ENCODE peak calls at places on chromosomes 16 and 17, in four cellular contexts. C, G, O and V are unnamed samples.

GRCh38 chr16:66135376-66135775 is 231.1 kb upstream of the CDH5 start:
- DNase-seq in O (no peak), C (peak), G (no peak), V (no peak)

GRCh38 chr17:19769946-19770652 is 22.0 kb upstream of the ALDH3A1 start:
- DNase-seq in G (peak), C (peak), O (no peak), V (no peak)

GRCh38 chr16:49854227-49855203 is 1.4 kb downstream of the ZNF423 start:
- DNase-seq in G (no peak), C (no peak), O (peak), V (no peak)

GRCh38 chr17:15298176-15298575 is 33.0 kb upstream of the PMP22 start:
- DNase-seq in O (no peak), C (peak), G (peak), V (peak)

GRCh38 chr16:28823291-28823718 is 506 bp downstream of the ATXN2L start:
- DNase-seq in C (no peak), O (peak), G (no peak), V (no peak)

GRCh38 chr17:41464682-41465081 is 2.5 kb downstream of the KRT32 start:
- DNase-seq in C (peak), G (peak), O (no peak), V (peak)

GRCh38 chr17:55521193-55521592 is 9.9 kb upstream of the SMIM36 start:
- DNase-seq in O (no peak), C (no peak), G (no peak), V (no peak)

GRCh38 chr16:3950343-3951193 is 70.1 kb upstream of the CREBBP start:
- DNase-seq in C (peak), O (no peak), G (peak), V (peak)

GRCh38 chr16:54936086-54936978 is 5.7 kb downstream of the IRX5 start:
- DNase-seq in O (peak), G (peak), C (no peak), V (peak)

DNA sequence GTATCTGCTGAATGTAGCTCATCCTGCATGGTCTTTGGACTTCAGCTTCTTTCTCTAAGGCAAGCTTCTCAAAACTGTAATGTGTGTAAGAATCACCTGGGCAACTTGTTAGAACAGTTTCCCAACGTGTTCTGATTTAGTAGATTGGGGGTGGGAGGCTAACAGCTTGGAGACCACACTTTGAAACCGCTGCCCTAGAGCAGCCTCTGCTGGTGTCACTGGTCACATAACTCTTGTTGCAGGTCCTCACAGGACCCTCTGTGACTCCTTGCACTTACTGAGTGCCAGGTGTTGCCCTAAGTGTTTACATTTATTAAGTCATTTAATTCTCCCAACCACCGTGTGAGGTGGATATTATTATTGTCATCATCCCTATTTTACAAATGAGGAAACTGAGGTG is 9.9 kb downstream of the SLC35G3 start:
- DNase-seq in G (no peak), O (no peak), C (no peak), V (no peak)
- TF ChIP-seq CTCF in G (no peak), O (no peak), C (no peak), V (no peak)

GRCh38 chr17:64531955-64532371 is 25.2 kb downstream of the CEP95 start:
- DNase-seq in G (no peak), C (peak), O (no peak), V (no peak)

GRCh38 chr17:64532409-64532808 is 25.6 kb downstream of the CEP95 start:
- DNase-seq in G (no peak), O (no peak), C (no peak), V (no peak)

GRCh38 chr17:64535357-64535756 is 28.6 kb downstream of the CEP95 start:
- DNase-seq in O (no peak), C (no peak), G (no peak), V (no peak)

GRCh38 chr17:64533784-64534183 is 27.0 kb downstream of the CEP95 start:
- DNase-seq in C (no peak), O (no peak), G (no peak), V (no peak)

DNA sequence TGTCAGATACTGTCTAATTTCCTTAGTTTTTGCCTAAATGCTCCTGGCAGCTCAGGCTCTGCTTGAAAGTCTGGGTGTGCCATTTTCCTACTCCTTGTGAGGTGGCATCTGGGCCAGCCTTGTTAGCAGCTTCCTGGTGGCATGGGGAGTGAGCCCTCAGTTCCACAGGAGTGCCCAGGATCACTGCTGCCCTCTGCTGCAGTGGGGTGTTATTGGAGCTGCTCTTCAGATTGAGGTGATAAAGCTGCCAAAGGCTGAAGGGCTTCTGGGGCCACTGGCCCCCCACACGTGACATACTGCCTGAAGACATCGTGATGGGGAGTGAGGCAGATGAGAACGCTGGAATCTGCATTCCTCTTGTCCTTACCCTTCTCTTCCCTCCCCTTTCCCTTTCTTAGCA is 27.4 kb downstream of the CEP95 start:
- DNase-seq in O (no peak), G (no peak), C (no peak), V (peak)
- TF ChIP-seq CTCF in O (no peak), G (peak), C (peak), V (peak)

GRCh38 chr16:84139628-84140258 is 5.2 kb downstream of the HSDL1 start:
- DNase-seq in G (no peak), C (no peak), O (no peak), V (no peak)

GRCh38 chr16:84143784-84144199 is 1.2 kb downstream of the HSDL1 start:
- DNase-seq in C (no peak), G (no peak), O (peak), V (peak)

GRCh38 chr16:84138824-84139627 is 6.0 kb downstream of the HSDL1 start:
- DNase-seq in C (peak), G (no peak), O (peak), V (no peak)

GRCh38 chr16:84143081-84143480 is 1.9 kb downstream of the HSDL1 start:
- DNase-seq in C (no peak), O (no peak), G (no peak), V (no peak)

GRCh38 chr16:84141143-84141670 is 3.8 kb downstream of the HSDL1 start:
- DNase-seq in C (no peak), G (no peak), O (no peak), V (no peak)
- TF ChIP-seq CTCF in C (no peak), G (no peak), O (no peak), V (no peak)

DNA sequence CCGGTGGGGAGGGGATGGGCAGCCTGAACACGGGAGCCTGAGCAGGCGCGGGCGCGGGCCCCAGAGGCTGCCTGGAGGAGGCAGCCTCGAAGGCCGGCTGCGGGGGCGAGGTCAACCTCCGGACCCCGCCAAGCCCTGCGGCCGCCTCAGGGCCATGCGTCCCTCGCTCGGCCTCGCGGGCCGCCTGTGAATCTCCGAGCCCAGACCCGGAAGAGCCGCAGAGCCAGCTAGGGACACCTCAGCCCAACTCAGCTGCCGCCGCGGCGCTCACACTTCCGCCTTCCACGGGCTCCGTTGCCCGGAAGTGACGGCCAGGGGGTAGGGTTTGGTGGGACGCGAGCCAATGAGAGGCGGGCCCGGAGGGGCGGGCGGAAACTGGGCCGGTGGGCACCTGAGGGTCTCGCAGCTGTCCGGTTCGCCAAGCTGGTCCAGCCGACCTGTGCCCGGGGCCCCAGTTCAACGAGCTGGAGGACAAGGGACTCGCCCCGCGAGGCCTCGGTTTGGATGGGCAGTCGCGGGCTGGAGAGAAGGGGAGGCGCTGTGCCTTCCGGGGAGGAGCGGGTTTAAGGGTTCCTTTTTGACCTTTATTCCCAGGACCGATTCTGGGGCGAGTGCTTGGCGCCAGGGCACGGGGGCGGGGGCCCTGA is at the start of gene SLC38A10:
- DNase-seq in O (peak), G (peak), C (peak), V (peak)
- TF ChIP-seq CTCF in O (no peak), G (peak), C (no peak), V (peak)

DNA sequence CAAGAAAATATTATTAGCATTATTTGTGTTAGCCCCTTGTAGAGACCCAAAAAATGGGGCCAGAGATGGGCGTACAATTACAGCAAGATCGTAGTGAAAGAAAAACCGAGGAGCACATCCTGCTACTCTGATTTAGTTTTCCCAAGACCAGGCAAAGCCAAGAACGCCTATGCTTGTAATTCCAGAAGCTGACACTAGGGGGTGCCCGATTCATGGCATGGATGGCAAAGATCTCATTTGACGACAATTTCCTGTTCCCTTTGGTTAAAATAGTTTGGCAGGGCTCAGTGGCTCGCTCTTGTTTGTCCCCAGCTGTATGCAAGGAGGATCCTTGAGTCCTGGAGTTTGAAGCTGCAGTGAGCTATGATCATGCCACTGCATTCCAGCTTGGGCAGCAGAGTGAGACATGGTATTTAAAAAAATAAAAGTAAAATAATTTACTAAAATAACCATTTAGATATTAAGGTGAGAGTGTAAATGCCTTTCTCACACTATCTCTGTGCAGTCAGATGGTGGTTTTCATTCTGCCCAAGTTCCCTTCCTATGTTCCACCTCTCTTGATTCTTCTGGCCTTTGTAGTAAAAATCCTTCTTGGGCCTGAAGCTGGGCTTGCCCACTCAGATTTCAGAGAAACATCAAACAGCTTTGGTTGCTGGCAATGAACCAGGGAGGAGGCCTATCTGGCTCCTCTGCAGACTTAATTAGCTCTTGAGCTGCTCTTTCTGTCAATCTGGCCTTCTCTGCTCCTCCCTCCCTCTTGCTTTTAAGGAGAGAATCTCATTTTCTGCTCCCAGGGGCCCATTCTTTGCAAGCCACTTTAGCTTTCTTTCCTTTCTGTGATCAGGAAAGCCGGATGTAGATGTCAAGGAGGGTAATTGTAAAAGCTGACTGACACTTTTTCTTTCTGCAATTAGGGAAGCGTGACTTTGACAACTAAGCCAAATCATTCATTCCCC is 31.2 kb downstream of the TMEM238L start:
- DNase-seq in O (peak), G (no peak), C (peak), V (no peak)
- TF ChIP-seq CTCF in O (peak), G (peak), C (peak), V (peak)

GRCh38 chr16:72997141-72997542 is 50.8 kb downstream of the ZFHX3 start:
- DNase-seq in O (no peak), G (no peak), C (peak), V (peak)

GRCh38 chr16:72996291-72997062 is 51.5 kb downstream of the ZFHX3 start:
- DNase-seq in O (no peak), G (no peak), C (no peak), V (peak)

GRCh38 chr16:72991645-72992044 is 56.3 kb downstream of the ZFHX3 start:
- DNase-seq in O (no peak), C (no peak), G (no peak), V (no peak)

GRCh38 chr16:72992142-72992601 is 55.8 kb downstream of the ZFHX3 start:
- DNase-seq in C (no peak), O (peak), G (no peak), V (no peak)

GRCh38 chr16:72995151-72995881 is 52.6 kb downstream of the ZFHX3 start:
- DNase-seq in G (no peak), C (no peak), O (peak), V (no peak)
- TF ChIP-seq CTCF in G (peak), C (peak), O (peak), V (peak)

DNA sequence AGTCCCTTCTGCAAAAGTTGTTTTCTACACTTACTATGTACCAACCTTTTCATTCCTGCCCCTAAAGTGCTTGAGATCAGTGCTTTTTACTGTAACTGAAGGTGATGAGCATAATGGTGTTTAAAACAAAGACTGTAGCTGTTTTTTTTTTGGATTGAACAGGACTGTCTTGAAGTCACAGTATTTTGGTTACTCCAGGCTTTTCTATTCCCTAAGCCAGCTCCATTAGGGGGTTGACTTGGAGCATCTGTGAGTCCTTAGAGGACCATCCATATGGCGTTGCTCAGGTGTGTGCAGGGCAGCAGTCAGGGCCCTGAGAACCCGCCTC is 29.0 kb upstream of the LGALS9 start:
- DNase-seq in O (no peak), C (no peak), G (no peak), V (no peak)
- TF ChIP-seq CTCF in O (no peak), C (no peak), G (peak), V (no peak)